ENCODE peak calls at places on chromosomes 16 and 17, in nine cellular contexts. C is CD4-positive, alpha-beta T cell; P is NCI-H1436; W is A549; L is stimulated activated CD4-positive, alpha-beta T cell treated with anti-CD3 and anti-CD28 coated beads, Interleukin-15, amount 100 ng/mL, for 1 hour; Q is activated gamma-delta T cell; J is HEK293T; R is stimulated activated naive CD4-positive, alpha-beta T cell; Z is caudate nucleus. N is an unnamed sample.

GRCh38 chr16:3165111-3165822 is 22.7 kb upstream of the OR1F1 start:
- DNase-seq in W (no peak), Q (no peak), C (no peak), R (no peak), J (no peak), Z (no peak), L (no peak), P (no peak), N (no peak)

GRCh38 chr16:83727018-83727417 is 80.8 kb upstream of the HSBP1 start:
- DNase-seq in R (no peak), Q (no peak), P (no peak), C (no peak), J (no peak), L (no peak), Z (no peak), W (no peak), N (no peak)

GRCh38 chr17:17710728-17711541 is 29.7 kb downstream of the RAI1 start:
- DNase-seq in C (no peak), L (no peak), Q (no peak), Z (peak; percentile 36), P (no peak), R (no peak), W (peak; percentile 99), J (no peak), N (peak; percentile 95)

GRCh38 chr16:80599466-80599865 is 58.7 kb downstream of the DYNLRB2 start:
- DNase-seq in Z (no peak), C (no peak), Q (no peak), P (no peak), R (no peak), J (no peak), L (no peak), W (no peak), N (no peak)

GRCh38 chr17:10265100-10265810 is 66.8 kb upstream of the GAS7 start:
- DNase-seq in W (no peak), P (no peak), C (no peak), Z (no peak), Q (no peak), L (no peak), R (no peak), J (no peak), N (no peak)

GRCh38 chr16:84024854-84025253 is 17.7 kb downstream of the SLC38A8 start:
- DNase-seq in W (no peak), J (no peak), Z (no peak), C (no peak), P (no peak), R (no peak), L (no peak), Q (no peak), N (no peak)

GRCh38 chr17:34413443-34414076 is 50.5 kb upstream of the CCL1 start:
- DNase-seq in C (no peak), R (no peak), Z (peak; percentile 19), W (no peak), P (no peak), J (no peak), L (no peak), Q (no peak), N (no peak)

GRCh38 chr17:13004336-13004735 is 13.5 kb downstream of the ELAC2 start:
- DNase-seq in R (no peak), Z (no peak), W (no peak), P (no peak), L (no peak), C (no peak), Q (no peak), J (no peak), N (no peak)

GRCh38 chr16:53542283-53542682 is 39.3 kb upstream of the AKTIP start:
- DNase-seq in P (no peak), R (no peak), Q (no peak), L (no peak), W (no peak), J (no peak), Z (no peak), C (no peak), N (no peak)

GRCh38 chr17:63433746-63434591 is 12.1 kb downstream of the CYB561 start:
- DNase-seq in L (no peak), Q (peak; percentile 21), C (no peak), W (no peak), J (no peak), R (no peak), Z (no peak), P (no peak), N (no peak)

N was measured in Caco-2.